ENCODE peak calls at places on chromosomes 16 and 17, in seven cellular contexts. F is activated effector memory CD4-positive, alpha-beta T cell treated with anti-CD3 and anti-CD28 coated beads, Interleukin-2, amount 50 U/mL, for 16 hours; Q is NAMALWA; M is aorta; C is cardiac fibroblast; P is AG20443; E is GM04504. J is an unnamed sample.

GRCh38 chr16:59459811-59460210 is 725.7 kb upstream of the GOT2 start:
- DNase-seq in E (no peak), F (no peak), M (no peak), P (no peak), C (peak), Q (no peak), J (peak)

GRCh38 chr16:12541672-12542071 is 262.0 kb downstream of the CPPED1 start:
- DNase-seq in Q (no peak), E (no peak), P (no peak), C (no peak), F (no peak), M (no peak), J (no peak)

GRCh38 chr16:66441586-66442375 is 14.7 kb downstream of the BEAN1 start:
- DNase-seq in F (no peak), E (peak), C (peak), M (no peak), P (peak), Q (no peak), J (peak)

GRCh38 chr17:2412561-2413021 is 11.7 kb upstream of the MNT start:
- DNase-seq in P (peak), F (no peak), C (peak), E (peak), M (no peak), Q (no peak), J (peak)

GRCh38 chr17:77729587-77729986 is 228.9 kb upstream of the TNRC6C start:
- DNase-seq in E (no peak), Q (no peak), P (no peak), M (no peak), C (no peak), F (peak), J (no peak)

GRCh38 chr16:19166500-19166899 is 1.5 kb upstream of the SYT17 start:
- DNase-seq in M (no peak), F (no peak), C (no peak), E (no peak), P (no peak), Q (no peak), J (no peak)

GRCh38 chr16:87580855-87581261 is 21.4 kb upstream of the JPH3 start:
- DNase-seq in E (no peak), Q (peak), F (no peak), C (peak), P (no peak), M (peak), J (peak)

GRCh38 chr16:77613115-77613514 is 109.2 kb upstream of the NUDT7 start:
- DNase-seq in P (no peak), C (peak), F (no peak), M (no peak), Q (no peak), E (no peak), J (no peak)

GRCh38 chr16:31513126-31513525 is 4.9 kb upstream of the RUSF1 start:
- DNase-seq in C (peak), E (peak), P (no peak), F (no peak), Q (no peak), M (no peak), J (peak)

GRCh38 chr16:75279277-75279676 is 27.9 kb upstream of the BCAR1 start:
- DNase-seq in F (no peak), C (no peak), P (no peak), E (no peak), M (peak), Q (peak), J (no peak)

GRCh38 chr16:69595127-69596036 is 29.6 kb downstream of the NFAT5 start:
- DNase-seq in F (no peak), P (no peak), M (no peak), Q (no peak), E (no peak), C (peak), J (peak)

GRCh38 chr16:56525154-56525720 is 5.4 kb upstream of the BBS2 start:
- DNase-seq in C (peak), Q (no peak), E (no peak), M (no peak), P (peak), F (no peak), J (peak)

GRCh38 chr16:89256651-89257254 is 39.2 kb downstream of the ZNF778 start:
- DNase-seq in F (peak), M (peak), Q (no peak), C (peak), E (no peak), P (peak), J (peak)

GRCh38 chr16:17921357-17921978 is 415.1 kb downstream of the NPIPA8 start:
- DNase-seq in E (no peak), P (peak), C (peak), F (peak), M (peak), Q (peak), J (peak)

GRCh38 chr16:30351001-30351441 is 4.1 kb downstream of the CD2BP2 start:
- DNase-seq in P (no peak), C (no peak), F (peak), Q (no peak), E (no peak), M (no peak), J (no peak)

GRCh38 chr17:3765981-3766380 is 35.0 kb downstream of the ITGAE start:
- DNase-seq in F (no peak), Q (no peak), E (no peak), M (no peak), C (no peak), P (no peak), J (no peak)

GRCh38 chr17:50902768-50903353 is 36.7 kb upstream of the TOB1 start:
- DNase-seq in F (no peak), E (no peak), P (no peak), C (no peak), M (no peak), Q (peak), J (no peak)

GRCh38 chr16:14470788-14471187 is 159.3 kb downstream of the PARN start:
- DNase-seq in P (no peak), Q (no peak), E (no peak), F (no peak), M (no peak), C (no peak), J (no peak)

GRCh38 chr17:61291457-61292311 is 108.0 kb upstream of the TBX2 start:
- DNase-seq in M (no peak), E (no peak), Q (no peak), P (no peak), F (no peak), C (no peak), J (peak)

GRCh38 chr17:7478276-7479138 is 924 bp downstream of the ZBTB4 start:
- DNase-seq in C (no peak), P (peak), E (peak), M (peak), Q (peak), F (peak), J (peak)

GRCh38 chr16:52861614-52862022 is 191.1 kb downstream of the CHD9NB start:
- DNase-seq in Q (no peak), C (no peak), M (no peak), F (no peak), E (no peak), P (no peak), J (no peak)

GRCh38 chr16:63461248-63461841 is 1425.1 kb upstream of the CDH8 start:
- DNase-seq in Q (peak), E (peak), C (peak), P (peak), M (no peak), F (no peak), J (peak)